ENCODE peak calls at places on chromosomes 12 and 14, in ten cellular contexts. R, P, B, M, Y, V, L, F, I and T are unnamed samples.

GRCh38 chr12:124586756-124587155 is 19.3 kb upstream of the NCOR2 start:
- DNase-seq in R (no peak), P (no peak), B (peak), M (no peak), Y (no peak), V (no peak), L (no peak), F (no peak), I (no peak), T (no peak)

GRCh38 chr14:93133476-93133875 is 17.8 kb upstream of the ITPK1 start:
- DNase-seq in R (no peak), P (no peak), B (no peak), M (no peak), Y (no peak), V (no peak), L (peak), F (no peak), I (no peak), T (no peak)

GRCh38 chr12:79086546-79086945 is 222.0 kb downstream of the SYT1 start:
- DNase-seq in R (no peak), P (no peak), B (no peak), M (no peak), Y (no peak), V (no peak), L (no peak), F (no peak), I (no peak), T (no peak)

GRCh38 chr12:41151789-41152188 is 36.3 kb upstream of the PDZRN4 start:
- DNase-seq in R (no peak), P (no peak), B (no peak), M (no peak), Y (no peak), V (peak), L (peak), F (no peak), I (no peak), T (no peak)

GRCh38 chr14:41257476-41257875 is 349.2 kb upstream of the LRFN5 start:
- DNase-seq in R (no peak), P (no peak), B (no peak), M (no peak), Y (no peak), V (no peak), L (no peak), F (no peak), I (no peak), T (no peak)

GRCh38 chr12:116166306-116166705 is 111.2 kb downstream of the MED13L start:
- DNase-seq in R (no peak), P (no peak), B (no peak), M (no peak), Y (no peak), V (no peak), L (peak), F (no peak), I (no peak), T (no peak)

GRCh38 chr12:12487490-12487889 is 75.2 kb downstream of the DUSP16 start:
- DNase-seq in R (no peak), P (no peak), B (no peak), M (no peak), Y (no peak), V (no peak), L (no peak), F (no peak), I (no peak), T (no peak)

GRCh38 chr14:104878582-104878981 is 13.5 kb downstream of the CEP170B start:
- DNase-seq in R (no peak), P (peak), B (no peak), M (no peak), Y (no peak), V (no peak), L (no peak), F (no peak), I (no peak), T (no peak)

GRCh38 chr12:67920432-67920831 is 68.8 kb upstream of the IFNG-AS1 start:
- DNase-seq in R (no peak), P (no peak), B (no peak), M (no peak), Y (no peak), V (peak), L (peak), F (no peak), I (no peak), T (no peak)

GRCh38 chr14:79706382-79706781 is 504.9 kb downstream of the DIO2 start:
- DNase-seq in R (no peak), P (no peak), B (no peak), M (no peak), Y (no peak), V (no peak), L (no peak), F (no peak), I (no peak), T (no peak)

GRCh38 chr14:35247777-35248475 is 44.3 kb upstream of the PSMA6 start:
- DNase-seq in R (no peak), P (no peak), B (no peak), M (no peak), Y (no peak), V (peak), L (peak), F (no peak), I (no peak), T (no peak)

GRCh38 chr12:90233168-90234100 is 524.8 kb upstream of the ATP2B1 start:
- DNase-seq in R (no peak), P (no peak), B (no peak), M (no peak), Y (no peak), V (peak), L (peak), F (no peak), I (no peak), T (no peak)

GRCh38 chr14:32629146-32629545 is 300.0 kb downstream of the AKAP6 start:
- DNase-seq in R (no peak), P (no peak), B (no peak), M (no peak), Y (no peak), V (no peak), L (no peak), F (no peak), I (no peak), T (no peak)

GRCh38 chr12:65278576-65279386 is at the start of gene MSRB3:
- DNase-seq in R (peak), P (peak), B (peak), M (peak), Y (peak), V (peak), L (peak), F (peak), I (peak), T (no peak)

GRCh38 chr14:101248056-101248725 is 313.1 kb upstream of the DIO3 start:
- DNase-seq in R (no peak), P (no peak), B (no peak), M (no peak), Y (no peak), V (no peak), L (no peak), F (peak), I (no peak), T (no peak)

GRCh38 chr12:12890492-12890814 is 909 bp upstream of the GPRC5A start:
- DNase-seq in R (no peak), P (no peak), B (no peak), M (no peak), Y (no peak), V (no peak), L (no peak), F (no peak), I (no peak), T (no peak)

GRCh38 chr12:93707836-93708235 is 30.7 kb downstream of the CRADD start:
- DNase-seq in R (no peak), P (no peak), B (no peak), M (no peak), Y (no peak), V (peak), L (peak), F (no peak), I (no peak), T (no peak)

GRCh38 chr14:30751646-30752416 is 122.5 kb upstream of the COCH start:
- DNase-seq in R (no peak), P (no peak), B (no peak), M (peak), Y (no peak), V (no peak), L (no peak), F (no peak), I (no peak), T (no peak)

GRCh38 chr12:78864483-78865296 is at the start of gene SYT1:
- DNase-seq in R (peak), P (peak), B (peak), M (peak), Y (no peak), V (peak), L (peak), F (peak), I (peak), T (peak)

GRCh38 chr14:99548871-99549270 is 55.1 kb downstream of the CCDC85C start:
- DNase-seq in R (no peak), P (no peak), B (no peak), M (no peak), Y (no peak), V (no peak), L (no peak), F (peak), I (no peak), T (no peak)

GRCh38 chr12:64609543-64610091 is 678 bp upstream of the RASSF3 start:
- DNase-seq in R (no peak), P (no peak), B (no peak), M (no peak), Y (peak), V (peak), L (peak), F (no peak), I (no peak), T (no peak)

GRCh38 chr12:93668919-93669418 is 8.2 kb upstream of the CRADD start:
- DNase-seq in R (no peak), P (no peak), B (no peak), M (no peak), Y (no peak), V (no peak), L (no peak), F (no peak), I (no peak), T (no peak)

GRCh38 chr12:49626169-49626835 is 2.9 kb downstream of the PRPF40B start:
- DNase-seq in R (no peak), P (no peak), B (no peak), M (no peak), Y (no peak), V (no peak), L (peak), F (peak), I (no peak), T (no peak)

GRCh38 chr14:22547309-22547947 is 41.6 kb downstream of the DAD1 start:
- DNase-seq in R (no peak), P (peak), B (no peak), M (no peak), Y (no peak), V (no peak), L (peak), F (no peak), I (no peak), T (no peak)

GRCh38 chr12:4388662-4389061 is 9.2 kb upstream of the FGF23 start:
- DNase-seq in R (no peak), P (no peak), B (no peak), M (no peak), Y (no peak), V (no peak), L (no peak), F (no peak), I (no peak), T (no peak)

GRCh38 chr14:104403421-104404220 is 175.9 kb upstream of the C14orf180 start:
- DNase-seq in R (no peak), P (no peak), B (no peak), M (no peak), Y (peak), V (no peak), L (no peak), F (peak), I (no peak), T (no peak)

GRCh38 chr12:102534899-102535298 is 54.5 kb upstream of the IGF1 start:
- DNase-seq in R (no peak), P (no peak), B (no peak), M (no peak), Y (no peak), V (no peak), L (peak), F (no peak), I (no peak), T (no peak)

GRCh38 chr14:51859136-51859535 is 1.3 kb upstream of the GNG2 start:
- DNase-seq in R (no peak), P (no peak), B (no peak), M (no peak), Y (no peak), V (peak), L (peak), F (no peak), I (no peak), T (no peak)

GRCh38 chr14:21017528-21018245 is 7.2 kb downstream of the NDRG2 start:
- DNase-seq in R (no peak), P (no peak), B (no peak), M (no peak), Y (no peak), V (no peak), L (no peak), F (no peak), I (no peak), T (no peak)

GRCh38 chr14:95023886-95024285 is 133.4 kb downstream of the DICER1 start:
- DNase-seq in R (no peak), P (no peak), B (no peak), M (no peak), Y (no peak), V (peak), L (peak), F (no peak), I (no peak), T (no peak)

GRCh38 chr12:80264891-80265290 is 165.6 kb downstream of the OTOGL start:
- DNase-seq in R (no peak), P (no peak), B (no peak), M (no peak), Y (no peak), V (no peak), L (no peak), F (no peak), I (no peak), T (no peak)

GRCh38 chr14:77980475-77981321 is 180.8 kb downstream of the ADCK1 start:
- DNase-seq in R (no peak), P (peak), B (peak), M (peak), Y (no peak), V (no peak), L (no peak), F (peak), I (no peak), T (no peak)

GRCh38 chr14:98909251-98909944 is 362.6 kb downstream of the BCL11B start:
- DNase-seq in R (peak), P (no peak), B (no peak), M (no peak), Y (no peak), V (peak), L (peak), F (no peak), I (peak), T (no peak)

GRCh38 chr12:124898200-124898950 is 16.1 kb downstream of the UBC start:
- DNase-seq in R (no peak), P (peak), B (peak), M (peak), Y (peak), V (no peak), L (peak), F (peak), I (no peak), T (no peak)

GRCh38 chr12:8087666-8088065 is 5.6 kb downstream of the NECAP1 start:
- DNase-seq in R (no peak), P (no peak), B (no peak), M (no peak), Y (no peak), V (no peak), L (no peak), F (no peak), I (no peak), T (no peak)

GRCh38 chr12:93247313-93248057 is 130.2 kb upstream of the NUDT4 start:
- DNase-seq in R (no peak), P (no peak), B (no peak), M (no peak), Y (no peak), V (peak), L (no peak), F (no peak), I (no peak), T (no peak)

GRCh38 chr14:61812347-61813100 is 50.3 kb downstream of the SNAPC1 start:
- DNase-seq in R (no peak), P (peak), B (no peak), M (peak), Y (no peak), V (peak), L (peak), F (peak), I (no peak), T (no peak)

GRCh38 chr12:27607611-27608010 is 83.6 kb downstream of the PPFIBP1 start:
- DNase-seq in R (no peak), P (no peak), B (no peak), M (no peak), Y (no peak), V (no peak), L (peak), F (no peak), I (no peak), T (no peak)